ENCODE peak calls at places on chromosomes 6 and 20, in ten cellular contexts. R is CD8-positive, alpha-beta memory T cell; E is ureter; L is upper lobe of right lung; W is dermis microvascular lymphatic vessel endothelial cell; J is HFF-Myc; I is GM20000; P is cardiac muscle cell; D is EL; N is ELR. V is an unnamed sample.

GRCh38 chr20:1946762-1947534 is 46.9 kb downstream of the PDYN start:
- DNase-seq in R (no peak), E (no peak), L (no peak), W (peak; percentile 42), J (no peak), I (no peak), P (peak; percentile 67), D (peak; percentile 16), N (no peak), V (no peak)

GRCh38 chr6:42783177-42783875 is 1.5 kb downstream of the BICRAL start:
- DNase-seq in R (peak; percentile 85), E (peak; percentile 83), L (peak; percentile 90), W (no peak), J (no peak), I (peak; percentile 82), P (peak; percentile 82), D (peak; percentile 72), N (peak; percentile 78), V (peak; percentile 77)

GRCh38 chr6:131914967-131915751 is 36.0 kb downstream of the CCN2 start:
- DNase-seq in R (peak; percentile 21), E (peak; percentile 64), L (no peak), W (peak; percentile 32), J (peak; percentile 74), I (peak; percentile 51), P (peak; percentile 89), D (peak; percentile 79), N (peak; percentile 85), V (peak; percentile 63)

GRCh38 chr20:43941476-43942212 is 27.0 kb downstream of the TOX2 start:
- DNase-seq in R (no peak), E (no peak), L (no peak), W (no peak), J (no peak), I (peak; percentile 53), P (peak; percentile 82), D (peak; percentile 40), N (peak; percentile 56), V (no peak)

GRCh38 chr6:90894285-90895144 is 307.6 kb upstream of the MAP3K7 start:
- DNase-seq in R (no peak), E (no peak), L (no peak), W (no peak), J (no peak), I (no peak), P (no peak), D (no peak), N (no peak), V (no peak)

GRCh38 chr6:35637911-35638310 is 50.8 kb downstream of the FKBP5 start:
- DNase-seq in R (no peak), E (no peak), L (no peak), W (no peak), J (no peak), I (no peak), P (no peak), D (no peak), N (no peak), V (no peak)

GRCh38 chr20:46213946-46214830 is 94.1 kb downstream of the CDH22 start:
- DNase-seq in R (no peak), E (no peak), L (no peak), W (no peak), J (no peak), I (no peak), P (no peak), D (no peak), N (no peak), V (no peak)

GRCh38 chr6:111411978-111412574 is 70.9 kb downstream of the REV3L start:
- DNase-seq in R (no peak), E (no peak), L (no peak), W (no peak), J (no peak), I (no peak), P (no peak), D (no peak), N (no peak), V (no peak)

GRCh38 chr20:25062841-25063240 is 4.9 kb upstream of the ACSS1 start:
- DNase-seq in R (no peak), E (no peak), L (no peak), W (no peak), J (no peak), I (no peak), P (no peak), D (no peak), N (no peak), V (no peak)

GRCh38 chr20:58127731-58128130 is 100.7 kb downstream of the ANKRD60 start:
- DNase-seq in R (no peak), E (no peak), L (peak; percentile 25), W (no peak), J (peak; percentile 94), I (no peak), P (peak; percentile 77), D (peak; percentile 84), N (peak; percentile 99), V (no peak)

V was measured in activated naive CD4-positive, alpha-beta T cell treated with anti-CD3 and anti-CD28 coated beads, Interleukin-2, amount 10 ng/mL, durations not matched to agents 7 days and 5 days.